ENCODE peak calls at places on chromosomes 16 and 17, in ten cellular contexts. N, V, Y, E, A, B, Q, I, P and T are unnamed samples. For H3K4me1, the result is how much of the 10 kb centered on the place peaks cover.

GRCh38 chr17:2955931-2956582 is 107.3 kb downstream of the OR1D5 start:
- DNase-seq in N (no peak), V (peak), Y (no peak), E (no peak), A (no peak), B (no peak), Q (peak), I (no peak), P (no peak), T (peak)

GRCh38 chr16:47600376-47600775 is 139.2 kb downstream of the PHKB start:
- DNase-seq in N (no peak), V (no peak), Y (no peak), E (no peak), A (no peak), B (no peak), Q (no peak), I (no peak), P (no peak), T (no peak)

GRCh38 chr17:58699771-58700170 is 7.4 kb downstream of the RAD51C start:
- DNase-seq in N (no peak), V (no peak), Y (no peak), E (no peak), A (no peak), B (no peak), Q (no peak), I (no peak), P (no peak), T (no peak)

GRCh38 chr17:79938696-79939435 is 96.8 kb downstream of the TBC1D16 start:
- DNase-seq in N (peak), V (no peak), Y (peak), E (no peak), A (no peak), B (peak), Q (peak), I (no peak), P (no peak), T (no peak)

GRCh38 chr16:27465483-27465879 is 63.5 kb downstream of the IL21R start:
- DNase-seq in N (no peak), V (no peak), Y (no peak), E (no peak), A (no peak), B (no peak), Q (no peak), I (no peak), P (no peak), T (no peak)

GRCh38 chr16:10314811-10315210 is 71.0 kb upstream of the ATF7IP2 start:
- DNase-seq in N (peak), V (no peak), Y (no peak), E (no peak), A (peak), B (no peak), Q (no peak), I (no peak), P (no peak), T (no peak)

GRCh38 chr16:50642349-50642748 is 38.8 kb downstream of the SNX20 start:
- DNase-seq in N (peak), V (no peak), Y (no peak), E (no peak), A (no peak), B (peak), Q (no peak), I (no peak), P (no peak), T (no peak)

GRCh38 chr17:21072623-21073278 is 29.9 kb upstream of the USP22 start:
- DNase-seq in N (no peak), V (no peak), Y (no peak), E (no peak), A (no peak), B (peak), Q (no peak), I (no peak), P (no peak), T (no peak)

GRCh38 chr16:87384162-87384999 is 805 bp upstream of the FBXO31 start:
- DNase-seq in N (peak), V (peak), Y (peak), E (no peak), A (peak), B (peak), Q (peak), I (no peak), P (peak), T (peak)

GRCh38 chr17:4136373-4136772 is 6.5 kb downstream of the ZZEF1 start:
- DNase-seq in N (no peak), V (peak), Y (peak), E (no peak), A (no peak), B (no peak), Q (peak), I (peak), P (no peak), T (peak)

GRCh38 chr16:81207076-81207475 is 31.4 kb upstream of the BCO1 start:
- DNase-seq in N (no peak), V (no peak), Y (no peak), E (no peak), A (no peak), B (no peak), Q (no peak), I (no peak), P (no peak), T (no peak)

GRCh38 chr17:39921323-39921722 is 2.9 kb upstream of the GSDMB start:
- DNase-seq in N (no peak), V (no peak), Y (no peak), E (no peak), A (no peak), B (no peak), Q (no peak), I (no peak), P (no peak), T (no peak)

GRCh38 chr17:18257747-18258355 is 687 bp downstream of the FLII start:
- DNase-seq in N (peak), V (peak), Y (peak), E (no peak), A (peak), B (peak), Q (peak), I (peak), P (peak), T (peak)

GRCh38 chr17:39677581-39678339 is 9.5 kb downstream of the PNMT start:
- DNase-seq in N (no peak), V (no peak), Y (peak), E (no peak), A (no peak), B (peak), Q (no peak), I (no peak), P (no peak), T (peak)

GRCh38 chr16:8905795-8906591 is 23.8 kb downstream of the LITAFD start:
- DNase-seq in N (peak), V (no peak), Y (no peak), E (no peak), A (no peak), B (no peak), Q (no peak), I (no peak), P (no peak), T (no peak)

GRCh38 chr17:8188408-8188839 is 1.6 kb downstream of the BORCS6 start:
- DNase-seq in N (no peak), V (no peak), Y (no peak), E (no peak), A (no peak), B (peak), Q (peak), I (no peak), P (no peak), T (no peak)

GRCh38 chr16:66212426-66212825 is 154.1 kb upstream of the CDH5 start:
- DNase-seq in N (no peak), V (no peak), Y (no peak), E (no peak), A (no peak), B (no peak), Q (no peak), I (no peak), P (no peak), T (no peak)

GRCh38 chr17:4247361-4247980 is 16.3 kb downstream of the ANKFY1 start:
- DNase-seq in N (no peak), V (no peak), Y (no peak), E (no peak), A (no peak), B (no peak), Q (no peak), I (no peak), P (no peak), T (no peak)

GRCh38 chr16:61797296-61797695 is 238.9 kb downstream of the CDH8 start:
- DNase-seq in N (no peak), V (no peak), Y (no peak), E (no peak), A (no peak), B (no peak), Q (no peak), I (no peak), P (no peak), T (no peak)

GRCh38 chr16:58614212-58614611 is 15.4 kb downstream of the CNOT1 start:
- DNase-seq in N (no peak), V (no peak), Y (no peak), E (no peak), A (peak), B (no peak), Q (no peak), I (peak), P (no peak), T (no peak)

GRCh38 chr17:62919388-62919787 is 46.6 kb upstream of the TANC2 start:
- DNase-seq in N (no peak), V (no peak), Y (no peak), E (no peak), A (no peak), B (no peak), Q (no peak), I (peak), P (peak), T (no peak)

GRCh38 chr16:48383877-48384304 is 1.3 kb downstream of the SIAH1 start:
- DNase-seq in N (peak), V (no peak), Y (no peak), E (no peak), A (peak), B (no peak), Q (no peak), I (no peak), P (peak), T (no peak)

GRCh38 chr16:84042879-84043485 is 387 bp upstream of the SLC38A8 start:
- DNase-seq in N (no peak), V (no peak), Y (no peak), E (no peak), A (no peak), B (no peak), Q (peak), I (no peak), P (no peak), T (no peak)

GRCh38 chr17:56680676-56681075 is 87.2 kb downstream of the NOG start:
- DNase-seq in N (no peak), V (no peak), Y (no peak), E (no peak), A (no peak), B (no peak), Q (no peak), I (no peak), P (no peak), T (no peak)

GRCh38 chr17:57441270-57441600 is 184.9 kb downstream of the MSI2 start:
- DNase-seq in N (no peak), V (no peak), Y (no peak), E (no peak), A (no peak), B (no peak), Q (no peak), I (no peak), P (no peak), T (no peak)

GRCh38 chr17:7004398-7005253 is 7.8 kb upstream of the RNASEK start:
- DNase-seq in N (peak), V (no peak), Y (peak), E (no peak), A (peak), B (no peak), Q (peak), I (peak), P (peak), T (no peak)

GRCh38 chr16:46899443-46900143 is 15.4 kb downstream of the GPT2 start:
- DNase-seq in N (no peak), V (no peak), Y (peak), E (no peak), A (peak), B (peak), Q (no peak), I (peak), P (no peak), T (no peak)

GRCh38 chr17:15092762-15093161 is 172.4 kb downstream of the PMP22 start:
- DNase-seq in N (no peak), V (no peak), Y (no peak), E (no peak), A (peak), B (no peak), Q (no peak), I (peak), P (no peak), T (no peak)

GRCh38 chr16:24999856-25000447 is 15.2 kb downstream of the ARHGAP17 start:
- DNase-seq in N (peak), V (peak), Y (no peak), E (no peak), A (peak), B (no peak), Q (no peak), I (no peak), P (peak), T (no peak)
- H3K4me1 ChIP-seq in N (half or more), V (under half), Y (half or more), E (under half), A (under half), B (under half), Q (under half), I (under half), P (under half), T (under half)

GRCh38 chr17:82911822-82912221 is 72.0 kb upstream of the ZNF750 start:
- DNase-seq in N (no peak), V (no peak), Y (no peak), E (no peak), A (no peak), B (peak), Q (no peak), I (no peak), P (no peak), T (no peak)

GRCh38 chr17:82910770-82911169 is 70.9 kb upstream of the ZNF750 start:
- DNase-seq in N (no peak), V (no peak), Y (no peak), E (no peak), A (no peak), B (peak), Q (no peak), I (no peak), P (no peak), T (no peak)

GRCh38 chr17:82907797-82908261 is 68.0 kb upstream of the ZNF750 start:
- DNase-seq in N (no peak), V (no peak), Y (no peak), E (no peak), A (no peak), B (peak), Q (no peak), I (no peak), P (no peak), T (no peak)

GRCh38 chr17:82910041-82910481 is 70.2 kb upstream of the ZNF750 start:
- DNase-seq in N (no peak), V (no peak), Y (peak), E (no peak), A (no peak), B (peak), Q (no peak), I (no peak), P (no peak), T (no peak)

GRCh38 chr17:82909322-82909904 is 69.6 kb upstream of the ZNF750 start:
- DNase-seq in N (no peak), V (peak), Y (no peak), E (no peak), A (no peak), B (peak), Q (peak), I (no peak), P (no peak), T (no peak)
- H3K4me1 ChIP-seq in N (under half), V (under half), Y (under half), E (under half), A (under half), B (under half), Q (under half), I (under half), P (under half), T (under half)

GRCh38 chr17:50201226-50201854 is at the start of gene COL1A1:
- DNase-seq in N (no peak), V (peak), Y (peak), E (no peak), A (peak), B (peak), Q (peak), I (peak), P (no peak), T (peak)

GRCh38 chr17:50203086-50203485 is 1.7 kb upstream of the COL1A1 start:
- DNase-seq in N (no peak), V (no peak), Y (no peak), E (no peak), A (peak), B (no peak), Q (no peak), I (peak), P (no peak), T (no peak)

GRCh38 chr17:50199211-50199633 is 2.2 kb downstream of the COL1A1 start:
- DNase-seq in N (no peak), V (no peak), Y (peak), E (no peak), A (peak), B (peak), Q (peak), I (no peak), P (no peak), T (peak)

GRCh38 chr17:50199651-50200446 is 1.6 kb downstream of the COL1A1 start:
- DNase-seq in N (peak), V (peak), Y (peak), E (peak), A (peak), B (peak), Q (peak), I (peak), P (peak), T (peak)

GRCh38 chr17:50200447-50201225 is 795 bp downstream of the COL1A1 start:
- DNase-seq in N (peak), V (peak), Y (peak), E (peak), A (peak), B (peak), Q (peak), I (peak), P (peak), T (peak)
- H3K4me1 ChIP-seq in N (under half), V (under half), Y (under half), E (under half), A (half or more), B (under half), Q (under half), I (under half), P (under half), T (half or more)

GRCh38 chr17:75639327-75639726 is 6.1 kb downstream of the SMIM5 start:
- DNase-seq in N (no peak), V (no peak), Y (peak), E (no peak), A (no peak), B (no peak), Q (peak), I (no peak), P (no peak), T (no peak)
- H3K4me1 ChIP-seq in N (under half), V (half or more), Y (under half), E (under half), A (under half), B (under half), Q (under half), I (under half), P (under half), T (under half)

GRCh38 chr16:31456988-31457360 is 2.3 kb upstream of the ARMC5 start:
- DNase-seq in N (no peak), V (no peak), Y (peak), E (no peak), A (peak), B (no peak), Q (peak), I (no peak), P (no peak), T (peak)
- H3K4me1 ChIP-seq in N (half or more), V (half or more), Y (half or more), E (under half), A (half or more), B (under half), Q (under half), I (under half), P (half or more), T (under half)

GRCh38 chr16:56998861-56999260 is 9.5 kb downstream of the NLRC5 start:
- DNase-seq in N (no peak), V (no peak), Y (no peak), E (no peak), A (no peak), B (no peak), Q (no peak), I (no peak), P (no peak), T (peak)

GRCh38 chr16:56999409-57000270 is 10.3 kb downstream of the NLRC5 start:
- DNase-seq in N (no peak), V (peak), Y (no peak), E (no peak), A (no peak), B (no peak), Q (no peak), I (no peak), P (no peak), T (peak)

GRCh38 chr16:56998352-56998751 is 9.0 kb downstream of the NLRC5 start:
- DNase-seq in N (no peak), V (no peak), Y (no peak), E (no peak), A (no peak), B (no peak), Q (no peak), I (no peak), P (no peak), T (peak)

GRCh38 chr16:57001026-57001669 is 11.8 kb downstream of the NLRC5 start:
- DNase-seq in N (no peak), V (no peak), Y (no peak), E (no peak), A (no peak), B (no peak), Q (no peak), I (no peak), P (no peak), T (no peak)

GRCh38 chr16:57000271-57001025 is 11.1 kb downstream of the NLRC5 start:
- DNase-seq in N (no peak), V (peak), Y (peak), E (no peak), A (peak), B (no peak), Q (no peak), I (peak), P (peak), T (peak)
- H3K4me1 ChIP-seq in N (under half), V (under half), Y (under half), E (under half), A (under half), B (under half), Q (under half), I (under half), P (under half), T (under half)

DNA sequence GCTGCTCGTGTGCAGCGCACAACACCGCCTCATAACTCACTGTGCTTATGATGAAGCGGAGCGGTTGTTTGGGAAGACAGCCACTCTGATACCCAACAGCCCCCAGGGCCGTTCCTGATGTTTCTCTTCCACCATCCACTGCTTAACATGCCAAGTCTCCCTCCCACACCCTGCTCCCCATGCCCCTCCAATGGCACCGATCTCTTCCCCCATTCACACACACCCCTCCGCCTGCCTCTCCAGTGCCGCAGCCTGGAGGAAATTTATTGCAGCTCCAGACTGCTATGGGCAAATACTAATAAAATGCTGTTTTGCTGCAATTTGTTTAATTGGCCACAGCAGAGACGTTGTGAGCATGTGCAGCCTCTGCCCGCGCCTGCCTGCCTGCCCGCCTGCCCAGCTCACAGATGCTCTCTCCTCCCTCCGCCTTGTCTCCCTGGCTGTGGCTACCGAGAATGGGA is 80.3 kb upstream of the LHX1 start:
- DNase-seq in N (no peak), V (no peak), Y (no peak), E (no peak), A (peak), B (no peak), Q (no peak), I (no peak), P (no peak), T (no peak)
- H3K4me1 ChIP-seq in N (under half), V (under half), Y (under half), E (under half), A (under half), B (under half), Q (under half), I (under half), P (under half), T (under half)